ENCODE peak calls at places on chromosomes 2 and 18, in eight cellular contexts. One of them, this sample, is unnamed.

GRCh38 chr2:220157312-220157711 is 529.9 kb downstream of the SLC4A3 start:
- DNase-seq in heart left ventricle: no peak
- DNase-seq in fibroblast of pulmonary artery: no peak
- DNase-seq in sigmoid colon: no peak
- DNase-seq in mesothelial cell of epicardium: no peak
- DNase-seq in endothelial cell: no peak
- DNase-seq in GM23338: peak
- DNase-seq in H9: peak
- DNase-seq in this sample: no peak

GRCh38 chr18:13500227-13500865 is 226.0 kb downstream of the FAM210A start:
- DNase-seq in heart left ventricle: peak
- DNase-seq in fibroblast of pulmonary artery: peak
- DNase-seq in sigmoid colon: no peak
- DNase-seq in mesothelial cell of epicardium: no peak
- DNase-seq in endothelial cell: peak
- DNase-seq in GM23338: peak
- DNase-seq in H9: peak
- DNase-seq in this sample: no peak

GRCh38 chr2:63740943-63741342 is 100.8 kb upstream of the UGP2 start:
- DNase-seq in heart left ventricle: no peak
- DNase-seq in fibroblast of pulmonary artery: peak
- DNase-seq in sigmoid colon: no peak
- DNase-seq in mesothelial cell of epicardium: no peak
- DNase-seq in endothelial cell: no peak
- DNase-seq in GM23338: no peak
- DNase-seq in H9: no peak
- DNase-seq in this sample: no peak

GRCh38 chr2:119707117-119708087 is 28.4 kb downstream of the TMEM177 start:
- DNase-seq in heart left ventricle: no peak
- DNase-seq in fibroblast of pulmonary artery: no peak
- DNase-seq in sigmoid colon: no peak
- DNase-seq in mesothelial cell of epicardium: no peak
- DNase-seq in endothelial cell: no peak
- DNase-seq in GM23338: no peak
- DNase-seq in H9: no peak
- DNase-seq in this sample: no peak

GRCh38 chr18:31065036-31065773 is 22.7 kb upstream of the DSC3 start:
- DNase-seq in heart left ventricle: no peak
- DNase-seq in fibroblast of pulmonary artery: no peak
- DNase-seq in sigmoid colon: no peak
- DNase-seq in mesothelial cell of epicardium: no peak
- DNase-seq in endothelial cell: no peak
- DNase-seq in GM23338: peak
- DNase-seq in H9: no peak
- DNase-seq in this sample: no peak

GRCh38 chr2:195820373-195820772 is 163.3 kb downstream of the SLC39A10 start:
- DNase-seq in heart left ventricle: no peak
- DNase-seq in fibroblast of pulmonary artery: peak
- DNase-seq in sigmoid colon: no peak
- DNase-seq in mesothelial cell of epicardium: no peak
- DNase-seq in endothelial cell: no peak
- DNase-seq in GM23338: no peak
- DNase-seq in H9: no peak
- DNase-seq in this sample: no peak

GRCh38 chr2:129698593-129698992 is 280.9 kb upstream of the RAB6C start:
- DNase-seq in heart left ventricle: no peak
- DNase-seq in fibroblast of pulmonary artery: no peak
- DNase-seq in sigmoid colon: no peak
- DNase-seq in mesothelial cell of epicardium: no peak
- DNase-seq in endothelial cell: no peak
- DNase-seq in GM23338: no peak
- DNase-seq in H9: no peak
- DNase-seq in this sample: no peak

GRCh38 chr2:226031078-226031937 is 631.8 kb downstream of the NYAP2 start:
- DNase-seq in heart left ventricle: peak
- DNase-seq in fibroblast of pulmonary artery: peak
- DNase-seq in sigmoid colon: peak
- DNase-seq in mesothelial cell of epicardium: peak
- DNase-seq in endothelial cell: peak
- DNase-seq in GM23338: peak
- DNase-seq in H9: peak
- DNase-seq in this sample: peak

GRCh38 chr2:47063159-47063930 is 91.8 kb downstream of the STPG4 start:
- DNase-seq in heart left ventricle: no peak
- DNase-seq in fibroblast of pulmonary artery: no peak
- DNase-seq in sigmoid colon: no peak
- DNase-seq in mesothelial cell of epicardium: no peak
- DNase-seq in endothelial cell: no peak
- DNase-seq in GM23338: no peak
- DNase-seq in H9: no peak
- DNase-seq in this sample: no peak

GRCh38 chr18:44733069-44733753 is 52.5 kb downstream of the SETBP1 start:
- DNase-seq in heart left ventricle: no peak
- DNase-seq in fibroblast of pulmonary artery: peak
- DNase-seq in sigmoid colon: no peak
- DNase-seq in mesothelial cell of epicardium: no peak
- DNase-seq in endothelial cell: no peak
- DNase-seq in GM23338: no peak
- DNase-seq in H9: no peak
- DNase-seq in this sample: no peak

GRCh38 chr2:34529965-34530364 is 930.9 kb upstream of the FAM98A start:
- DNase-seq in heart left ventricle: no peak
- DNase-seq in fibroblast of pulmonary artery: no peak
- DNase-seq in sigmoid colon: no peak
- DNase-seq in mesothelial cell of epicardium: no peak
- DNase-seq in endothelial cell: no peak
- DNase-seq in GM23338: no peak
- DNase-seq in H9: no peak
- DNase-seq in this sample: no peak

GRCh38 chr2:182980115-182980514 is 58.1 kb downstream of the NCKAP1 start:
- DNase-seq in heart left ventricle: no peak
- DNase-seq in fibroblast of pulmonary artery: peak
- DNase-seq in sigmoid colon: no peak
- DNase-seq in mesothelial cell of epicardium: no peak
- DNase-seq in endothelial cell: no peak
- DNase-seq in GM23338: peak
- DNase-seq in H9: no peak
- DNase-seq in this sample: peak

GRCh38 chr2:63081404-63081803 is 30.8 kb downstream of the OTX1 start:
- DNase-seq in heart left ventricle: no peak
- DNase-seq in fibroblast of pulmonary artery: no peak
- DNase-seq in sigmoid colon: no peak
- DNase-seq in mesothelial cell of epicardium: no peak
- DNase-seq in endothelial cell: no peak
- DNase-seq in GM23338: no peak
- DNase-seq in H9: no peak
- DNase-seq in this sample: no peak

GRCh38 chr2:232349546-232349945 is 29.0 kb upstream of the ALPP start:
- DNase-seq in heart left ventricle: no peak
- DNase-seq in fibroblast of pulmonary artery: no peak
- DNase-seq in sigmoid colon: peak
- DNase-seq in mesothelial cell of epicardium: no peak
- DNase-seq in endothelial cell: no peak
- DNase-seq in GM23338: no peak
- DNase-seq in H9: no peak
- DNase-seq in this sample: no peak

GRCh38 chr2:30359644-30360167 is 87.3 kb upstream of the LCLAT1 start:
- DNase-seq in heart left ventricle: peak
- DNase-seq in fibroblast of pulmonary artery: peak
- DNase-seq in sigmoid colon: peak
- DNase-seq in mesothelial cell of epicardium: no peak
- DNase-seq in endothelial cell: no peak
- DNase-seq in GM23338: no peak
- DNase-seq in H9: no peak
- DNase-seq in this sample: no peak

GRCh38 chr2:196330645-196331044 is 159.3 kb upstream of the STK17B start:
- DNase-seq in heart left ventricle: no peak
- DNase-seq in fibroblast of pulmonary artery: no peak
- DNase-seq in sigmoid colon: no peak
- DNase-seq in mesothelial cell of epicardium: no peak
- DNase-seq in endothelial cell: no peak
- DNase-seq in GM23338: no peak
- DNase-seq in H9: no peak
- DNase-seq in this sample: no peak

GRCh38 chr2:239727182-239727775 is 297.9 kb downstream of the NDUFA10 start:
- DNase-seq in heart left ventricle: peak
- DNase-seq in fibroblast of pulmonary artery: no peak
- DNase-seq in sigmoid colon: peak
- DNase-seq in mesothelial cell of epicardium: no peak
- DNase-seq in endothelial cell: no peak
- DNase-seq in GM23338: no peak
- DNase-seq in H9: no peak
- DNase-seq in this sample: no peak

GRCh38 chr2:43944915-43945314 is 50.9 kb downstream of the LRPPRC start:
- DNase-seq in heart left ventricle: no peak
- DNase-seq in fibroblast of pulmonary artery: no peak
- DNase-seq in sigmoid colon: no peak
- DNase-seq in mesothelial cell of epicardium: no peak
- DNase-seq in endothelial cell: no peak
- DNase-seq in GM23338: no peak
- DNase-seq in H9: no peak
- DNase-seq in this sample: no peak

GRCh38 chr2:32061973-32062861 is 1.1 kb upstream of the SPAST start:
- DNase-seq in heart left ventricle: peak
- DNase-seq in fibroblast of pulmonary artery: peak
- DNase-seq in sigmoid colon: peak
- DNase-seq in mesothelial cell of epicardium: no peak
- DNase-seq in endothelial cell: peak
- DNase-seq in GM23338: peak
- DNase-seq in H9: peak
- DNase-seq in this sample: peak

GRCh38 chr18:57029761-57030160 is 117.1 kb upstream of the BOD1L2 start:
- DNase-seq in heart left ventricle: no peak
- DNase-seq in fibroblast of pulmonary artery: no peak
- DNase-seq in sigmoid colon: no peak
- DNase-seq in mesothelial cell of epicardium: no peak
- DNase-seq in endothelial cell: no peak
- DNase-seq in GM23338: peak
- DNase-seq in H9: peak
- DNase-seq in this sample: no peak

GRCh38 chr18:73807551-73808192 is 340.0 kb downstream of the FBXO15 start:
- DNase-seq in heart left ventricle: no peak
- DNase-seq in fibroblast of pulmonary artery: no peak
- DNase-seq in sigmoid colon: no peak
- DNase-seq in mesothelial cell of epicardium: no peak
- DNase-seq in endothelial cell: no peak
- DNase-seq in GM23338: no peak
- DNase-seq in H9: no peak
- DNase-seq in this sample: no peak

GRCh38 chr18:73805991-73806390 is 341.6 kb downstream of the FBXO15 start:
- DNase-seq in heart left ventricle: no peak
- DNase-seq in fibroblast of pulmonary artery: no peak
- DNase-seq in sigmoid colon: no peak
- DNase-seq in mesothelial cell of epicardium: no peak
- DNase-seq in endothelial cell: no peak
- DNase-seq in GM23338: peak
- DNase-seq in H9: no peak
- DNase-seq in this sample: no peak
- TF ChIP-seq CTCF in heart left ventricle: no peak
- TF ChIP-seq CTCF in fibroblast of pulmonary artery: no peak
- TF ChIP-seq CTCF in sigmoid colon: no peak
- TF ChIP-seq CTCF in mesothelial cell of epicardium: no peak
- TF ChIP-seq CTCF in endothelial cell: no peak
- TF ChIP-seq CTCF in GM23338: no peak
- TF ChIP-seq CTCF in H9: no peak
- TF ChIP-seq CTCF in this sample: no peak

GRCh38 chr2:149797030-149797429 is 209.5 kb upstream of the MMADHC start:
- DNase-seq in heart left ventricle: no peak
- DNase-seq in fibroblast of pulmonary artery: no peak
- DNase-seq in sigmoid colon: no peak
- DNase-seq in mesothelial cell of epicardium: no peak
- DNase-seq in endothelial cell: no peak
- DNase-seq in GM23338: no peak
- DNase-seq in H9: no peak
- DNase-seq in this sample: no peak

GRCh38 chr2:149800624-149801220 is 213.1 kb upstream of the MMADHC start:
- DNase-seq in heart left ventricle: no peak
- DNase-seq in fibroblast of pulmonary artery: no peak
- DNase-seq in sigmoid colon: no peak
- DNase-seq in mesothelial cell of epicardium: no peak
- DNase-seq in endothelial cell: no peak
- DNase-seq in GM23338: peak
- DNase-seq in H9: no peak
- DNase-seq in this sample: no peak

GRCh38 chr2:149799296-149799695 is 211.7 kb upstream of the MMADHC start:
- DNase-seq in heart left ventricle: no peak
- DNase-seq in fibroblast of pulmonary artery: peak
- DNase-seq in sigmoid colon: no peak
- DNase-seq in mesothelial cell of epicardium: no peak
- DNase-seq in endothelial cell: no peak
- DNase-seq in GM23338: peak
- DNase-seq in H9: no peak
- DNase-seq in this sample: no peak
- TF ChIP-seq CTCF in heart left ventricle: peak
- TF ChIP-seq CTCF in fibroblast of pulmonary artery: peak
- TF ChIP-seq CTCF in sigmoid colon: peak
- TF ChIP-seq CTCF in mesothelial cell of epicardium: no peak
- TF ChIP-seq CTCF in endothelial cell: no peak
- TF ChIP-seq CTCF in GM23338: no peak
- TF ChIP-seq CTCF in H9: peak
- TF ChIP-seq CTCF in this sample: no peak

DNA sequence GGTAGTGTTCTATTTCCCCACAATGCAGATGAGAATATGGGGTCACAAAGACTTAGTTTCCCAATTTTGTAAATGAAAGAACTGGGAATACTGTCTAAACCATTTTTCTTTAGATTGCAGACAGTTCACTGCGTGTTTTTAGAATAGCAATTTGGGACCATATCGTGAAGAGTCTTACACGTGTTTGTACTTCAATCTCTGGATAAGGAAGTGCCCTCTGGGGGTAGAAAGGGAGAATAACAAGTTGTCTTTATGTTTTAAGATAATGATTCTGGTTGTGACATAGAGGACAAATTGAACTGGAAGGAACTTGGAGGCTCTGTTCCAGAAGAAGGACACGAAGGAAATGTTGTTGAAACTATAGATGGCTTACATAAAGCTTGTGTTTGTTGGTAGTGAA is 457.7 kb downstream of the CBLN2 start:
- DNase-seq in heart left ventricle: no peak
- DNase-seq in fibroblast of pulmonary artery: peak
- DNase-seq in sigmoid colon: no peak
- DNase-seq in mesothelial cell of epicardium: no peak
- DNase-seq in endothelial cell: no peak
- DNase-seq in GM23338: peak
- DNase-seq in H9: no peak
- DNase-seq in this sample: no peak
- TF ChIP-seq CTCF in heart left ventricle: no peak
- TF ChIP-seq CTCF in fibroblast of pulmonary artery: peak
- TF ChIP-seq CTCF in sigmoid colon: no peak
- TF ChIP-seq CTCF in mesothelial cell of epicardium: peak
- TF ChIP-seq CTCF in endothelial cell: peak
- TF ChIP-seq CTCF in GM23338: peak
- TF ChIP-seq CTCF in H9: peak
- TF ChIP-seq CTCF in this sample: peak

DNA sequence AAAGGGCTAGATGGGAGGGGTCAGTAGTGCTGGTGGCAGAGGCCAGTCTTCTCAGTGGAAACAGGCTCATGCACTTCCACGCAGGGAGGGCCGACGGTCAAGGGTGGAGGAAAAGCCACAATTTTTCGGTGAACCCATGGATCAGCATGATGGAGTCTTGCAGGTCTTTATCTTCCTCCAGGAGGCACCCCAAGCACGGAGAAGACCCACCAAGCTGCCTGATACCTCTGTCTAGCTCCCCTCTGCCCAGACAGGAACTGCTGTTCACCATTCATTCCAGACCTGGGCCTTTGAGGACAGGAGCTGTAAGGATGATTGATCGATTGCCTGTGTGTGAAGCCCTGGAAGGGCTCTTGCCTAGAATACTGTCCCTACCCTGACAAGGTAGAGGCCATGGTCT is 2.8 kb upstream of the LRRFIP1 start:
- DNase-seq in heart left ventricle: no peak
- DNase-seq in fibroblast of pulmonary artery: no peak
- DNase-seq in sigmoid colon: no peak
- DNase-seq in mesothelial cell of epicardium: no peak
- DNase-seq in endothelial cell: no peak
- DNase-seq in GM23338: no peak
- DNase-seq in H9: peak
- DNase-seq in this sample: peak
- TF ChIP-seq CTCF in heart left ventricle: no peak
- TF ChIP-seq CTCF in fibroblast of pulmonary artery: no peak
- TF ChIP-seq CTCF in sigmoid colon: no peak
- TF ChIP-seq CTCF in mesothelial cell of epicardium: no peak
- TF ChIP-seq CTCF in endothelial cell: no peak
- TF ChIP-seq CTCF in GM23338: no peak
- TF ChIP-seq CTCF in H9: no peak
- TF ChIP-seq CTCF in this sample: peak